ENCODE peak calls at places on chromosomes 5 and 9, in nine cellular contexts. W is upper lobe of right lung; K is CD8-positive, alpha-beta T cell; M is stimulated activated CD4-positive, alpha-beta T cell treated with anti-CD3 and anti-CD28 coated beads, TNF-alpha, amount 100 ng/mL, for 1 hour; Q is GM04503; R is astrocyte of the spinal cord; O is heart left ventricle; E is WTC11; Z is activated naive CD4-positive, alpha-beta T cell. I is an unnamed sample.

GRCh38 chr5:91556-92263 is at the start of gene PLEKHG4B:
- DNase-seq in Q (no peak), E (peak), W (no peak), M (no peak), K (no peak), O (no peak), Z (no peak), R (no peak), I (peak)

GRCh38 chr9:117744856-117745389 is 40.7 kb downstream of the TLR4 start:
- DNase-seq in W (peak), R (peak), Z (no peak), Q (no peak), M (no peak), K (no peak), E (peak), O (peak), I (peak)

GRCh38 chr5:145509336-145510150 is 325.6 kb downstream of the PRELID2 start:
- DNase-seq in R (no peak), M (no peak), Q (no peak), Z (no peak), E (no peak), K (no peak), W (no peak), O (no peak), I (no peak)

GRCh38 chr9:98101868-98102273 is 17.2 kb downstream of the TRIM14 start:
- DNase-seq in R (peak), O (no peak), Z (no peak), W (peak), K (peak), E (no peak), Q (no peak), M (peak), I (peak)

GRCh38 chr5:146048994-146049703 is 56.2 kb downstream of the PLAC8L1 start:
- DNase-seq in E (peak), Q (peak), K (no peak), O (no peak), Z (no peak), M (no peak), R (peak), W (no peak), I (peak)

GRCh38 chr5:137660349-137660817 is 75.5 kb downstream of the KLHL3 start:
- DNase-seq in M (peak), E (peak), K (peak), Q (peak), O (peak), Z (peak), R (peak), W (no peak), I (peak)

GRCh38 chr9:117403848-117404247 is 11.0 kb downstream of the ASTN2 start:
- DNase-seq in O (no peak), W (no peak), E (no peak), K (no peak), Z (no peak), M (no peak), Q (no peak), R (no peak), I (no peak)

GRCh38 chr5:21212026-21212425 is 1224.0 kb upstream of the CDH18 start:
- DNase-seq in K (no peak), Z (no peak), R (peak), E (no peak), M (no peak), W (no peak), Q (no peak), O (no peak), I (no peak)

GRCh38 chr9:9498846-9499245 is 1114.0 kb downstream of the PTPRD start:
- DNase-seq in M (no peak), W (no peak), R (no peak), Z (no peak), Q (no peak), K (no peak), E (no peak), O (no peak), I (no peak)

GRCh38 chr5:123035320-123035949 is 1.1 kb downstream of the PPIC start:
- DNase-seq in K (no peak), W (peak), E (peak), O (peak), M (no peak), R (peak), Z (no peak), Q (peak), I (peak)

GRCh38 chr5:170755679-170756456 is 27.7 kb upstream of the GABRP start:
- DNase-seq in Z (no peak), R (no peak), M (no peak), O (peak), E (no peak), W (peak), K (no peak), Q (no peak), I (no peak)

GRCh38 chr5:10481241-10481932 is 39.7 kb downstream of the ROPN1L start:
- DNase-seq in K (no peak), Z (no peak), M (no peak), E (no peak), R (no peak), W (no peak), Q (no peak), O (no peak), I (peak)

GRCh38 chr9:92385953-92386352 is 18.4 kb downstream of the OGN start:
- DNase-seq in W (no peak), Q (no peak), O (no peak), M (no peak), R (no peak), Z (no peak), E (no peak), K (no peak), I (no peak)

GRCh38 chr5:73067213-73067612 is 53.2 kb upstream of the TMEM171 start:
- DNase-seq in O (no peak), M (no peak), K (no peak), Z (no peak), W (no peak), Q (no peak), E (no peak), R (peak), I (no peak)

GRCh38 chr5:178504340-178504960 is 85.7 kb downstream of the COL23A1 start:
- DNase-seq in O (no peak), Z (no peak), Q (no peak), E (no peak), M (no peak), K (no peak), R (no peak), W (no peak), I (no peak)

GRCh38 chr5:150085950-150086715 is at the start of gene CSF1R:
- DNase-seq in Z (no peak), W (peak), R (no peak), M (no peak), E (no peak), Q (no peak), O (no peak), K (no peak), I (no peak)

GRCh38 chr5:153456354-153456753 is 34.1 kb upstream of the GRIA1 start:
- DNase-seq in R (no peak), Z (no peak), O (no peak), W (no peak), M (no peak), K (no peak), Q (no peak), E (peak), I (no peak)

GRCh38 chr5:121795511-121795910 is 56.2 kb upstream of the FTMT start:
- DNase-seq in W (no peak), R (no peak), Z (no peak), K (no peak), E (peak), Q (no peak), O (no peak), M (no peak), I (peak)

GRCh38 chr5:6158974-6159863 is 219.1 kb downstream of the MED10 start:
- DNase-seq in E (no peak), O (no peak), Z (no peak), W (no peak), M (no peak), K (no peak), R (peak), Q (peak), I (no peak)

GRCh38 chr5:171392585-171393159 is 5.0 kb downstream of the NPM1 start:
- DNase-seq in Q (no peak), W (no peak), O (no peak), Z (no peak), M (no peak), K (no peak), E (no peak), R (no peak), I (no peak)

GRCh38 chr9:101097210-101097609 is 68.7 kb downstream of the PLPPR1 start:
- DNase-seq in W (no peak), Q (no peak), R (no peak), M (no peak), Z (no peak), E (no peak), K (no peak), O (no peak), I (no peak)

GRCh38 chr5:110973510-110973909 is 98.0 kb upstream of the TSLP start:
- DNase-seq in E (no peak), M (no peak), R (no peak), O (no peak), W (no peak), Z (no peak), Q (no peak), K (no peak), I (peak)

GRCh38 chr5:1203311-1203967 is 2.0 kb downstream of the SLC6A19 start:
- DNase-seq in M (no peak), O (no peak), K (no peak), Z (no peak), R (no peak), E (no peak), W (no peak), Q (no peak), I (no peak)